ENCODE peak calls at places on chromosomes 11 and 22, in six cellular contexts. A, Y, V, T, O and U are unnamed samples.

GRCh38 chr22:50247748-50248147 is 2.9 kb upstream of the TUBGCP6 start:
- DNase-seq in A (peak), T (peak), V (peak), O (no peak), Y (peak), U (no peak)

GRCh38 chr11:45827123-45827522 is 20.2 kb upstream of the CRY2 start:
- DNase-seq in O (no peak), Y (no peak), A (no peak), V (no peak), T (no peak), U (no peak)

GRCh38 chr11:129260750-129261149 is 68.6 kb upstream of the ARHGAP32 start:
- DNase-seq in V (no peak), A (no peak), T (peak), Y (no peak), O (no peak), U (no peak)

GRCh38 chr11:68449951-68450350 is 10.6 kb upstream of the PPP6R3 start:
- DNase-seq in A (no peak), Y (no peak), O (no peak), V (no peak), T (no peak), U (no peak)

GRCh38 chr11:86637976-86638375 is 34.4 kb downstream of the ME3 start:
- DNase-seq in T (no peak), V (no peak), Y (no peak), A (no peak), O (no peak), U (no peak)

GRCh38 chr11:13335319-13335718 is 57.7 kb downstream of the BMAL1 start:
- DNase-seq in T (peak), V (peak), O (no peak), A (peak), Y (peak), U (peak)

GRCh38 chr11:83521647-83522596 is 235.8 kb upstream of the CCDC90B start:
- DNase-seq in A (no peak), T (no peak), O (no peak), V (no peak), Y (peak), U (no peak)

GRCh38 chr11:123168236-123168635 is 26.8 kb downstream of the CLMP start:
- DNase-seq in Y (no peak), T (no peak), V (no peak), O (no peak), A (no peak), U (no peak)

GRCh38 chr22:31639640-31640039 is 22.4 kb downstream of the PISD start:
- DNase-seq in T (no peak), V (no peak), O (no peak), Y (no peak), A (no peak), U (no peak)

GRCh38 chr11:102476812-102477211 is 24.2 kb upstream of the TMEM123 start:
- DNase-seq in O (no peak), T (peak), A (no peak), V (no peak), Y (no peak), U (no peak)

DNA sequence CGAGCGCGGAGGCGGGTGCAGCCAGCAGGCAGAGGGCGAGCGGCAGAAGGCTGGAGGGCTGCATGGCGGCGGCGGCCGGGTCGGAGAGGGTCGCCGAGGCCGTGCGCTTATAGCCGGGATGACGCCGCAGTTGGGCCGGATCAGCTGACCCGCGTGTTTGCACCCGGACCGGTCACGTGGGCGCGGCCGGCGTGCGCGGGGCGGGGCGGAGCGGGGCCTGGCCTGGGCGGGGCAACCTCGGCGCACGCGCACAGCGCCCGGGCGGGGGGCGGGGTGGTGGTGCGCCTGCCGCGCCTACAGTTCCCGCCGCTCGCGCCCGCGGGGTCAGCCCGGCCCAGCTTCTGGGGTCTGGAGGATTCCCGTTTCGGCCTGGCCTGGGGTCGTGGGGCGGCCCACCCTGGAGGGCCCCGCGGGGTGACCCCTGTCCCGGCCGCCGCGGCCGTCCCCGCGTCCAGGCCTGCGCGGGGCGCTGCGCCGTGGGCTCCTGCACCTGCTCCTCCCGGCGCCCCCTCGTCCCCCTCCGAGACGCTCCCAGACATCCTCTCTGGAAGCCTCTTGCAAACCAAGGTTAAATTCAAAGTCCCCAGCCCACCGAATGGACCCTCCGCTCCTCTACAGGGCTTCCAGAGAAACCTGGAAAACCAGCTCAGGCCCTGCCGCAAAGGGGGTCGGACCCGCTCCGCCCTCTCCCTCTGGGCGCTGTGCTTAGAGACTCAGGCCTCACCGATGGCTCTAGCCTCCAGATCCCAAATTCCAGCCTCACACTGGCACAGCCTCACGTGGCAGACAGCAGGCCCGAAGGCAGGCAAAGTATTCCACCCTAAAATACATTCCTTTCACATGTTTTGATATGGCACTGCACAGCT is at the start of gene CTSD:
- DNase-seq in V (peak), A (peak), Y (peak), O (peak), T (peak), U (peak)
- TF ChIP-seq CTCF in V (no peak), A (peak), Y (no peak), O (no peak), T (no peak), U (no peak)

GRCh38 chr11:39443424-39444022 is 2015.9 kb downstream of the LRRC4C start:
- DNase-seq in V (no peak), O (no peak), Y (no peak), T (no peak), A (no peak), U (no peak)

GRCh38 chr11:39442177-39442576 is 2017.3 kb downstream of the LRRC4C start:
- DNase-seq in A (no peak), V (no peak), O (no peak), T (no peak), Y (no peak), U (no peak)
- TF ChIP-seq CTCF in A (no peak), V (no peak), O (no peak), T (no peak), Y (no peak), U (no peak)

GRCh38 chr22:39183991-39184585 is 31.6 kb upstream of the CBX7 start:
- DNase-seq in T (peak), V (no peak), O (no peak), Y (peak), A (no peak), U (no peak)

GRCh38 chr22:39184586-39185577 is 32.4 kb upstream of the CBX7 start:
- DNase-seq in O (no peak), V (no peak), Y (no peak), A (no peak), T (peak), U (no peak)

GRCh38 chr22:39188809-39189208 is 36.3 kb upstream of the CBX7 start:
- DNase-seq in A (no peak), O (no peak), T (no peak), V (no peak), Y (no peak), U (no peak)

GRCh38 chr22:39182478-39183030 is 30.1 kb upstream of the CBX7 start:
- DNase-seq in A (no peak), Y (no peak), V (no peak), O (no peak), T (peak), U (no peak)

DNA sequence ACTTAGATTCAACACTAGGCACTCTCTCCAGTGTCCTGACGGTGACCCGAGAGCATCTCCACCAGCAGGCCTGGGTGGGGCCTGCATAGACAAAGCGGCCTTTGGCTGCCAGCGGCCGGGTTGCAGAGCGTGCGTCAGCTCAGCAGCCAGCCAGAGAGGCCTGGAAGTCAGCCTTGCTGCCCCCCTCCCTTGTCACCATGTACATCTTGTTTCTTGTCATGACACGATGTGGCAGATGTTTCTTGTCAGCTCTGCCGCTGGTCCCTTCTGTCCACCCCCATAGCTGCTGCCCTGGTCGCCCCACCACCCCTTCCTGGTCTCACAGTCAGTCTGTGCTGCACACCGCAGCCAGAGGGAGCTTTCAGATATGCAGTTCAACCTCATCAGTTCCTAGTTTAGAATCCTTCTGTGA is 33.1 kb upstream of the CBX7 start:
- DNase-seq in Y (no peak), O (no peak), V (no peak), T (peak), A (no peak), U (peak)
- TF ChIP-seq CTCF in Y (peak), O (no peak), V (no peak), T (peak), A (peak), U (no peak)

DNA sequence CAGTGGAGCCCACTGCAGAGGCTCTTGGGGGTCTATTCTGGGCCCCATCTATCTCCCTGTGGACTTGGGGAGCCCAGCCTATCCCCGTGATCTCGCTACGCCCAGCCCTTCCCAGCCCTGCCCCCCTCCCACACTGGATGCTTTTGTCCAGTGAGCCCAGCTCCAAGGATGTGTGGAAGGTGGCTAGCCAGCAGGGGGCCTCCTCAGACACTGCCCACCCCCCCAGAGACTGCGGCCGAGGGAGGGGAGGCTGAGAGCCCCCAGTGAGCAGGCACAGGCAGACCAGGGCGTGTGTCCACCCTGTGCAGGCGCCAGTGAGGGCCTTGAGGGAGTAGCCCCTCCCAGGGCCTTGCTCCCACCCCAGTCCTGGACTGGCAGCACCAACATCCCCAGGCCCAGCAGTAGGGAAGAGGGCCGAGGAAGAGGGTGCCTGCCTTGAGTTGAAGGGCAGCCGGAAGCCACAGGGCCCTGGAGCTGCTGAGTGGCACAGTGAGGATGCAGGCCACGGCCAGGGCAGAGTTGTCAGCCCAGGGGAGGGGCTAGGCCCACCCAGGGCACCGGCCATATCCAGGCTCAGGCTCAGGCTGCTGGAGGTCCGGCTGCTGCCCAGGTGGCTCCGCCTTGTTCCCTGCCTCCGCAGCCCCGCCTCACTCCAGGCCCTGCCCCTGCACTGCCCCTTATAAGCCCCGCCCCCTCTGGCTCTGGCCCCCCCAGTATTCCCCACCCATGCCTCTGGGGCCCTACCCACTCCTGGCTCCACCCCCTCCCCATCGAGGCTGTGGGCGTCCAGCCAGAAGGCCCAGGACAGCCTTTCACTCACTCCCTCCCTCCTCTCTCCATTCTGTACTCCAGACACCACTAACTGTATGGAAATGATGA is 28.0 kb downstream of the MOB2 start:
- DNase-seq in V (peak), O (peak), T (peak), Y (peak), A (no peak), U (no peak)
- TF ChIP-seq CTCF in V (peak), O (no peak), T (peak), Y (peak), A (no peak), U (peak)

GRCh38 chr11:10453261-10453660 is 1.8 kb upstream of the AMPD3 start:
- DNase-seq in O (no peak), V (no peak), Y (no peak), A (no peak), T (no peak), U (no peak)

GRCh38 chr11:10454506-10454901 is 560 bp upstream of the AMPD3 start:
- DNase-seq in A (no peak), T (no peak), O (no peak), Y (no peak), V (no peak), U (no peak)

GRCh38 chr11:10450451-10451398 is 4.3 kb upstream of the AMPD3 start:
- DNase-seq in A (peak), T (peak), O (no peak), Y (no peak), V (peak), U (peak)

GRCh38 chr11:10452211-10452767 is 2.8 kb upstream of the AMPD3 start:
- DNase-seq in Y (no peak), O (no peak), A (no peak), T (no peak), V (no peak), U (no peak)

GRCh38 chr11:10451399-10452116 is 3.5 kb upstream of the AMPD3 start:
- DNase-seq in T (no peak), V (no peak), A (no peak), O (no peak), Y (no peak), U (no peak)
- TF ChIP-seq CTCF in T (no peak), V (peak), A (no peak), O (no peak), Y (no peak), U (no peak)

GRCh38 chr11:73530109-73530508 is 67.8 kb downstream of the FAM168A start:
- DNase-seq in O (no peak), Y (no peak), T (no peak), A (no peak), V (no peak), U (no peak)
- TF ChIP-seq CTCF in O (no peak), Y (peak), T (peak), A (no peak), V (no peak), U (peak)

GRCh38 chr11:75896843-75897419 is 81.9 kb downstream of the UVRAG start:
- DNase-seq in O (no peak), T (peak), A (no peak), Y (no peak), V (no peak), U (no peak)
- TF ChIP-seq CTCF in O (peak), T (peak), A (no peak), Y (peak), V (peak), U (peak)